ENCODE peak calls at places on chromosome 3, in seven cellular contexts. P is NCI-H524 treated with DMSO at 0.1 percent for 48 hours, L is nephron progenitor cell, X is AG04450, I is T1000, U is NCI-H1092, F is transverse colon. A is an unnamed sample.

GRCh38 chr3:59386165-59386564 is 336.3 kb upstream of the CFAP20DC start:
- DNase-seq in F (no peak), U (no peak), X (no peak), L (no peak), I (no peak), P (no peak), A (no peak)

GRCh38 chr3:194206375-194206774 is 70.4 kb downstream of the HES1 start:
- DNase-seq in I (no peak), L (peak), F (peak), U (no peak), X (no peak), P (no peak), A (peak)

GRCh38 chr3:151182349-151183079 is 20.5 kb downstream of the GPR171 start:
- DNase-seq in U (no peak), I (no peak), F (no peak), X (no peak), L (no peak), P (no peak), A (no peak)

GRCh38 chr3:99747915-99748314 is 69.7 kb upstream of the CMSS1 start:
- DNase-seq in F (no peak), L (no peak), X (no peak), U (no peak), I (no peak), P (no peak), A (peak)

GRCh38 chr3:184335661-184336483 is 1.5 kb upstream of the FAM131A start:
- DNase-seq in U (peak), X (no peak), I (peak), L (peak), P (peak), F (peak), A (peak)

GRCh38 chr3:43959498-43960447 is 269.0 kb downstream of the ABHD5 start:
- DNase-seq in I (no peak), X (no peak), L (no peak), P (peak), U (no peak), F (no peak), A (no peak)

GRCh38 chr3:144264805-144265204 is 293.2 kb downstream of the DIPK2A start:
- DNase-seq in I (no peak), U (no peak), X (no peak), L (no peak), F (no peak), P (no peak), A (no peak)

GRCh38 chr3:78804251-78805037 is 963.4 kb downstream of the ROBO1 start:
- DNase-seq in X (no peak), L (no peak), U (no peak), P (no peak), F (no peak), I (no peak), A (peak)

GRCh38 chr3:4824948-4825325 is 154.3 kb upstream of the BHLHE40 start:
- DNase-seq in F (no peak), P (no peak), I (peak), L (no peak), X (no peak), U (no peak), A (peak)

GRCh38 chr3:77412591-77412990 is 372.7 kb downstream of the ROBO2 start:
- DNase-seq in L (no peak), U (no peak), P (no peak), F (no peak), X (no peak), I (peak), A (no peak)